ENCODE peak calls at places on chromosomes 4 and X, in six cellular contexts. I is stomach, B is sigmoid colon, C is breast epithelium, T is uterus, A is HCT116. Q is an unnamed sample. For H3K27me3, the result is how much of the 10 kb centered on the place peaks cover.

GRCh38 chr4:176149680-176150079 is 45.7 kb downstream of the SPATA4 start:
- DNase-seq in T (no peak), A (no peak), B (no peak), C (no peak), I (no peak), Q (no peak)

GRCh38 chrX:97547873-97548578 is 664.3 kb downstream of the RPA4 start:
- DNase-seq in T (no peak), A (peak), I (no peak), B (no peak), C (no peak), Q (no peak)

GRCh38 chrX:127038065-127038464 is 218.5 kb downstream of the PRR32 start:
- DNase-seq in C (no peak), I (no peak), B (no peak), A (no peak), T (no peak), Q (no peak)

GRCh38 chr4:32499176-32499575 is 1779.0 kb downstream of the PCDH7 start:
- DNase-seq in A (no peak), T (no peak), I (no peak), B (no peak), C (no peak), Q (no peak)

GRCh38 chr4:128859887-128860774 is 50.6 kb downstream of the JADE1 start:
- DNase-seq in A (no peak), B (no peak), C (no peak), I (no peak), T (no peak), Q (no peak)

GRCh38 chrX:2423293-2423692 is 77.5 kb downstream of the DHRSX start:
- DNase-seq in I (no peak), C (no peak), A (no peak), B (no peak), T (no peak), Q (no peak)

GRCh38 chr4:101291198-101291597 is 56.1 kb downstream of the PPP3CA start:
- DNase-seq in B (no peak), I (no peak), T (no peak), A (no peak), C (no peak), Q (no peak)

GRCh38 chrX:13254076-13254785 is 65.6 kb downstream of the ATXN3L start:
- DNase-seq in C (no peak), I (no peak), T (peak), B (no peak), A (no peak), Q (no peak)

GRCh38 chr4:167873536-167873935 is 218.8 kb upstream of the ANXA10 start:
- DNase-seq in I (no peak), T (no peak), C (no peak), B (no peak), A (no peak), Q (no peak)

GRCh38 chrX:124117325-124117724 is 155.8 kb downstream of the STAG2 start:
- DNase-seq in A (no peak), T (no peak), B (no peak), I (no peak), C (no peak), Q (no peak)

DNA sequence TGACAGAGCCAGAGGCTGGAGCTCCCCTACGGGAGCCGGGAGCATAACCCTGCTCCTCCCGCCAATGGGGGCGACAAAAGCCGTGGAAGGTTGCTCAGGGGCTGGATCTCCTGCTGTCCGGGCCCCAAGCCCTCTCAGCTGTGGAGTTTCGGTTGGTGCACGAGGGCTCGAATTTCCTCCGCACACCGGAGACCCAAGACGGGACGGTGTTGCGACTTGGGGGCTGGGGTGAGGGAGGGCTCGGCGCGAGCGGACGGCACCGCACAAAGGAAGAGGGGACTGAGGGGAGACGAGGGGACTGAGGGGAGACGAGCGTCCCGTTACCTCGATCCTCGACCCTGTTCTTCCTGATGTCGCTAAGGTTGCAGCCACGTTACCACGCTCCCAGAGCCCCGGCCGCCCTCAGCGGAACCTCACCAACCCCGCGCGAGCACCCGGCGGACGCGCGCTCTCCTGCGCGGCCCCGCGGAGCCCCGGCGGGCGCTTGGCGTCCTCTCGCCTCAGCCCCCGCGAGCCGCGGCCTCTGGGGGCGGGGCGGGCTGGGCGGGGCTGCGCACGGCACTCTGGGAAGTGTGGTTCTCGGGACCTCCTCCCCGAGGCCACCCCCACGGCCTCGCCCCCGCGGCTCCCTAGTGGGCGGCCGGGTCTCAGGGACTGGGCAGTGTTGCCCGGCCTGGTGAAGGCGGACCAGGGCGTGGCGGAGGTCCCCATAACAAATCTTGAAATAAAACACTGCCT is at the start of gene KLHL8:
- DNase-seq in C (peak), T (peak), B (peak), A (peak), I (peak), Q (peak)
- TF ChIP-seq POLR2A in C (peak), T (peak), B (peak), A (peak), I (no peak), Q (no peak)

DNA sequence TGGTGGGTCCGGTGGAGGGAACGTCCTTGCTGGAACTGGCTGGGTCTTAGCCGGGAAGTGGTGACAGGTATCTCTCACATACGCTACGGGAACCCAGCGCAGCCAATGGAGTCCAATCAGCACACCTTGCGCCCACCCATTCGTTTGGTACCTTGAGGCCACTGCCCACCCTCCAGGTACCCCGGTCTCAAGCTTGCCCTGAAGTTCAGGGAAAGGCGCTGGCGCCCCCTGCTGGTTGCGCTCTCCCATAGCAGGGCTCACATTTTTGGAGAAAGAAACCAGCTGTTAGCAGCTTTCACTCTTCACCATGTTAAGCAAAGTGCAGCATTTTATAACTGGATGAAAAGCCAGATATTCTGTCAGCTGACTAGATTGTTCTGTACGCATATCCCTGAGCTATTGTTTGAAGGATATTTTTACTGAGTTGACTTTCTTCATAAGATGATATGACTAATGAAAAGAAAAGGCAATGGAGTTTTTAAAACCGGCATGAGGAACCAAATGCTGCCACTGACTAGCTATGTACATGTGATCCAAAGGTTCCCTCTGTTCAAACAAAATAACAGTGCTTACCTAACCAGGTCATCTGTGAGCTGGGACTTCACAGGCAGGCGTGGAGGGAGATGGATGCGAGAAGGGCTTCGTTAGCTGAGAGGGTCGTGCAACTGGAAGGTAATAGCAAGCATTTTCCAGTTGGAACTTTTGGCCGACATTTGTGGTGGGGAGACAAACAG is 43.7 kb downstream of the OTOP1 start:
- DNase-seq in A (peak), B (no peak), I (no peak), T (no peak), C (no peak), Q (no peak)
- TF ChIP-seq CTCF in A (peak), B (no peak), I (peak), T (no peak), C (peak), Q (peak)

GRCh38 chr4:99578679-99579078 is 4.1 kb downstream of the MTTP start:
- DNase-seq in B (no peak), T (no peak), C (no peak), A (no peak), I (no peak), Q (no peak)
- H3K27me3 ChIP-seq in B (under half), T (under half), C (under half), A (under half), I (under half), Q (under half)

DNA sequence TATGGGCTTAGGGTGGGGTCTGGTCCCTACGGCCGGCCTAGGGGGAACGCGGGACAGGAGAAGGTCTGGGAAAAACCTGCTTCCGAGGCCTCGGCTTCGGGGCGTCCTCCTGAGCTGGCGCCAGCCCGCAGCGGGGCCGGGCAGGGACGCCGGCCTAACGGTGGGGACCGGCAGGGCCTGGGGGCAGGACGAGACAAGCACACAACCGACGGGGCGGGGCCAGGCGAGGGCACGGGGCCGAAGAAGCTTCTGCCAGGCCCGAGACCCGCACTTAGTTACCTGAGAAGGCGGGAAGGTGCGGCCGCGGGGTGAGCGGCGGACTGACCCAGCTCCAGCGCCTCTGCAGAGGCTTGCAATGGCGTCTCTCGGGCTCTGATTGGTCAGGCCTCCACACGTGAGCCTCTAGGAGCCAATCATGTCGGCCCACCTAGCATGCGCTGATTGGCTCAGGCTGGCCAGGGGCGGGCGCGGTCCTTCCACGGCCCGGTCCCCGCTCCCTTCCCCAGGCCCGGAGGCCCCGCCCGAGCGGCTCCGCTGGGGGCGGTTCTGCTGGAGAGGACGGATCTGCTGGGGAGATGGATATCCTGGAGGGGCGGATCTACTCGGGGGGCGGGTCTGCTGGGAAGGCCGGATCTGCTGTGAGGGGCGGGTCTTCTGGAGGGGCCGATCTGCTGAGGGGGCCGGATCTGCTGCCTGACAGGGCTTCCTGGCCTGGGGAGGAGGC is 44.3 kb downstream of the CPLX1 start:
- DNase-seq in I (peak), T (peak), B (peak), A (peak), C (peak), Q (peak)
- TF ChIP-seq POLR2A in I (peak), T (peak), B (peak), A (peak), C (peak), Q (peak)

GRCh38 chrX:103017542-103017941 is 46.4 kb downstream of the BEX1 start:
- DNase-seq in A (no peak), T (no peak), B (no peak), C (no peak), I (no peak), Q (no peak)
- TF ChIP-seq CTCF in A (peak), T (no peak), B (no peak), C (no peak), I (no peak), Q (no peak)

GRCh38 chrX:137031039-137031438 is 2.8 kb downstream of the GPR101 start:
- DNase-seq in C (no peak), B (no peak), I (no peak), T (no peak), A (no peak), Q (no peak)

GRCh38 chrX:137031517-137032377 is 2.0 kb downstream of the GPR101 start:
- DNase-seq in A (no peak), T (no peak), I (no peak), B (no peak), C (no peak), Q (no peak)

GRCh38 chrX:137028699-137029098 is 5.1 kb downstream of the GPR101 start:
- DNase-seq in A (no peak), I (no peak), B (no peak), T (no peak), C (no peak), Q (no peak)

GRCh38 chrX:137025930-137026329 is 7.9 kb downstream of the GPR101 start:
- DNase-seq in C (no peak), T (no peak), I (no peak), B (no peak), A (no peak), Q (no peak)
- H3K27me3 ChIP-seq in C (under half), T (under half), I (under half), B (under half), A (under half), Q (under half)

DNA sequence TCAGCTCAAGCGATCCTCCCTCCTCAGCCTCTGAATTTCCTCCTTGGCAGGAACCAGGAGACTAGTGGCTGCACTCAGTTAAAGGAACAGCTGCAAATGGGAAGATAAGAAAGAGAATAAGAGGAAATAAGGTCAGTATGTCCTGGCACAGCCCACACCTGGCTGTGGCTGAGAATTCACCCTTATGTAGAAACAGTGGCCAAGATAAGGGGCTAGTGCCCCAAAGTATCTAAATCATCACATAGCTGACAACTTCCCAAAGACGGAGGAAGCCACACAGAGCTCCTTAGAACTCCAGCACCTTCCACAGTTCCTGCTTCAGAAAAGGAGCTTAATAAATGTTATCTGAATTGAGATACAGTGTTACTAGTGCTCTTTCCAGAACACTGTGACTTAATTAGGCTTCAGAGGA is 2.3 kb upstream of the CHIC2 start:
- DNase-seq in A (no peak), I (peak), T (no peak), B (no peak), C (no peak), Q (no peak)
- TF ChIP-seq POLR2A in A (no peak), I (no peak), T (no peak), B (no peak), C (no peak), Q (no peak)